ENCODE peak calls at places on chromosomes 2 and 18, in eight cellular contexts. B, M, F, G, Q, J, T and O are unnamed samples.

GRCh38 chr2:70574618-70575017 is 21.0 kb upstream of the TGFA start:
- DNase-seq in B (no peak), M (no peak), F (no peak), G (no peak), Q (peak), J (no peak), T (no peak), O (no peak)

GRCh38 chr2:74001781-74002514 is 17.2 kb downstream of the TET3 start:
- DNase-seq in B (no peak), M (no peak), F (no peak), G (no peak), Q (no peak), J (no peak), T (no peak), O (no peak)

GRCh38 chr2:66364495-66364992 is 70.4 kb upstream of the MEIS1 start:
- DNase-seq in B (peak), M (peak), F (peak), G (peak), Q (no peak), J (no peak), T (no peak), O (peak)

GRCh38 chr18:27136208-27136535 is 48.9 kb downstream of the CHST9 start:
- DNase-seq in B (no peak), M (no peak), F (no peak), G (no peak), Q (no peak), J (peak), T (no peak), O (peak)

GRCh38 chr2:120237491-120237902 is 14.3 kb upstream of the TMEM185B start:
- DNase-seq in B (peak), M (no peak), F (no peak), G (peak), Q (no peak), J (no peak), T (peak), O (peak)

GRCh38 chr2:20560891-20561702 is 89.8 kb downstream of the HS1BP3 start:
- DNase-seq in B (no peak), M (no peak), F (no peak), G (no peak), Q (no peak), J (no peak), T (no peak), O (no peak)

GRCh38 chr2:222548997-222549396 is 106.9 kb downstream of the FARSB start:
- DNase-seq in B (no peak), M (no peak), F (no peak), G (peak), Q (no peak), J (no peak), T (no peak), O (peak)

GRCh38 chr18:11500153-11501122 is 109.0 kb upstream of the SLC35G4 start:
- DNase-seq in B (peak), M (no peak), F (no peak), G (peak), Q (peak), J (no peak), T (peak), O (peak)

GRCh38 chr2:71804251-71804650 is 343.4 kb downstream of the CYP26B1 start:
- DNase-seq in B (no peak), M (no peak), F (no peak), G (no peak), Q (peak), J (no peak), T (no peak), O (no peak)

GRCh38 chr2:109648041-109648527 is 33.9 kb downstream of the SOWAHC start:
- DNase-seq in B (no peak), M (no peak), F (no peak), G (peak), Q (no peak), J (no peak), T (no peak), O (no peak)

GRCh38 chr18:42310956-42311355 is 355.9 kb downstream of the PIK3C3 start:
- DNase-seq in B (no peak), M (peak), F (peak), G (peak), Q (peak), J (no peak), T (no peak), O (no peak)

GRCh38 chr2:224887159-224887558 is 155.1 kb downstream of the DOCK10 start:
- DNase-seq in B (peak), M (no peak), F (no peak), G (peak), Q (peak), J (no peak), T (no peak), O (peak)

GRCh38 chr2:223945755-223946154 is 620 bp upstream of the WDFY1 start:
- DNase-seq in B (no peak), M (no peak), F (no peak), G (no peak), Q (no peak), J (no peak), T (no peak), O (no peak)

GRCh38 chr2:207503234-207503633 is 26.5 kb upstream of the CREB1 start:
- DNase-seq in B (no peak), M (peak), F (no peak), G (peak), Q (peak), J (peak), T (no peak), O (peak)

GRCh38 chr2:26971911-26972786 is 1.7 kb downstream of the MAPRE3 start:
- DNase-seq in B (no peak), M (no peak), F (no peak), G (no peak), Q (no peak), J (no peak), T (no peak), O (no peak)

GRCh38 chr2:64649626-64650025 is 4.1 kb downstream of the SERTAD2 start:
- DNase-seq in B (no peak), M (no peak), F (no peak), G (no peak), Q (no peak), J (no peak), T (no peak), O (no peak)

GRCh38 chr2:96156011-96156820 is 11.0 kb upstream of the DUSP2 start:
- DNase-seq in B (no peak), M (no peak), F (no peak), G (no peak), Q (no peak), J (no peak), T (no peak), O (no peak)

GRCh38 chr2:167292430-167293171 is 404.3 kb downstream of the XIRP2 start:
- DNase-seq in B (peak), M (peak), F (peak), G (peak), Q (peak), J (peak), T (peak), O (peak)
- H3K4me3 ChIP-seq in B (peak), M (peak), F (peak), G (peak), Q (no peak), J (peak), T (peak), O (peak)

DNA sequence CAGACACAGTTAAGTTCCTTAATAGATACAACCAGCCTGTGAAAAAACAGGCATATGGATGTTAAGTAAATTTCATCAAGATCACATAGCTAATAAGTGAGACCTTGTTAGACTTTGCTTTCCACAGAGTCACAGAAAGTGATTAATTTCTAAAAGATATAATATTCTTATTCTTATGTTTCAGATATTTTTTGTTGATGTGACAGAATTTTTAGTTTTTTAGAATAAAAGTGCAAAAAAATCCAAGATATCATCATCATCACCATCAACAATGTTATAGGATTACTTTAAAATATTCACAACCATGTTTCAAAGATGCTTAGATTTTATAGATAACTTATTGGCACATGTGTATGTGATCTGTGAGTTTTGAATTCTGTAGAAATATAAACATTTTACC is 132.3 kb upstream of the ITGA4 start:
- DNase-seq in B (no peak), M (no peak), F (no peak), G (no peak), Q (no peak), J (no peak), T (no peak), O (no peak)
- TF ChIP-seq CTCF in B (no peak), M (no peak), F (no peak), G (no peak), Q (no peak), J (no peak), T (no peak), O (no peak)

GRCh38 chr18:3254725-3255124 is 7.1 kb downstream of the MYL12A start:
- DNase-seq in B (no peak), M (no peak), F (no peak), G (no peak), Q (no peak), J (no peak), T (no peak), O (no peak)

GRCh38 chr18:3252843-3253242 is 5.2 kb downstream of the MYL12A start:
- DNase-seq in B (no peak), M (no peak), F (no peak), G (no peak), Q (no peak), J (no peak), T (no peak), O (no peak)

GRCh38 chr18:3250237-3251107 is 2.9 kb downstream of the MYL12A start:
- DNase-seq in B (no peak), M (no peak), F (no peak), G (peak), Q (no peak), J (no peak), T (no peak), O (peak)

GRCh38 chr18:3251249-3251962 is 3.8 kb downstream of the MYL12A start:
- DNase-seq in B (no peak), M (no peak), F (no peak), G (no peak), Q (no peak), J (no peak), T (no peak), O (no peak)

GRCh38 chr18:3251963-3252277 is 4.3 kb downstream of the MYL12A start:
- DNase-seq in B (no peak), M (no peak), F (no peak), G (peak), Q (no peak), J (no peak), T (no peak), O (no peak)
- H3K4me3 ChIP-seq in B (no peak), M (peak), F (no peak), G (no peak), Q (no peak), J (no peak), T (no peak), O (no peak)

GRCh38 chr2:128784626-128785306 is 466.1 kb upstream of the HS6ST1 start:
- DNase-seq in B (no peak), M (no peak), F (no peak), G (no peak), Q (no peak), J (no peak), T (no peak), O (no peak)
- TF ChIP-seq CTCF in B (no peak), M (no peak), F (no peak), G (no peak), Q (no peak), J (no peak), T (no peak), O (no peak)

DNA sequence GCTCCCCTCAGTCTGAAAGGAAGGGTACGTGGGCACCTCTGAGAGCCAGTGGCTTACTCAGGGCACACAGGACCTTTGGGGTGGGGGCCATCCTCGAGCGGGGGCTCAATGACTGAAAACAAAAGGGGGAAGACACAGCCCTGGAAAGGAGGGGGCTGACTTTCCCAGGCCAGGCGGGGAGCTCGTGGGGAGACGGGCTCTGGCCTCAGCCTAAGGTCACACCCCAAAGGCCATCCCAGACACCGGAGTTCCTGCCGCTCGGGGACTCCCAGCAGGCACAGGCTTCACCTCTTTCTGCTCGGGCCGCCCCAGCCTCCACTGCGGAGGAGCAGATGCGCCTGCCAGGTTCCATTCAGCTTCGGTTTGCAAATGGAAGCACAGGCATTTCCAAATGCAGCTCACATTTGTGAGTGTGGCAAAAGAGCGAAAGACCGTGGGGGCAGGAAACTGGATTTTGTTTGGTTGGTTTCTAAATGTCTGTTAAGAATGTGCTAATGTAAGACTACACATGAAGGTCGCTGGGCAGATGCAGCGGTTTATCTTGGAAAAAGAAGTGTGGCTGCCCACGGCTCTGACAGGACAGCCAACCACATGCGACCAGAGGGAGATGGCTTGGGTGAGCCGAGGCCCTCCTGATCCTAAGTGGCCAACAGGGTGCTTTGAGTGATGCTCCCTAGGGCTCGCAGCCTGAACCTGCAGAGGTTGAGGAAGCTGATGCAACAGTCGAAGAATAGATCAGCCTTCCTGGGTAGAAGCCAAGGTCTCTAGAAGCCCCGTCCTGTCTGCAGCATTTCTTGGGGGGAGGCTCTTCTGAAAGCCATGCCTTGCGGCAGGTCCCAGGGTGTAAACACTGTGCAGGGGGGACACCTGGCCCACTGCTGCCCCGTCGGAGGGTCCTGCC is 136.6 kb downstream of the HDAC4 start:
- DNase-seq in B (no peak), M (no peak), F (no peak), G (peak), Q (peak), J (no peak), T (no peak), O (peak)
- H3K4me3 ChIP-seq in B (no peak), M (peak), F (no peak), G (no peak), Q (no peak), J (no peak), T (no peak), O (no peak)

GRCh38 chr2:149062531-149062930 is 24.0 kb downstream of the LYPD6B start:
- DNase-seq in B (no peak), M (no peak), F (no peak), G (no peak), Q (no peak), J (no peak), T (no peak), O (no peak)

GRCh38 chr2:149063177-149063576 is 24.7 kb downstream of the LYPD6B start:
- DNase-seq in B (no peak), M (no peak), F (no peak), G (no peak), Q (no peak), J (no peak), T (no peak), O (no peak)

GRCh38 chr2:149058936-149059335 is 20.4 kb downstream of the LYPD6B start:
- DNase-seq in B (no peak), M (no peak), F (no peak), G (no peak), Q (no peak), J (no peak), T (no peak), O (no peak)

GRCh38 chr2:149059822-149060221 is 21.3 kb downstream of the LYPD6B start:
- DNase-seq in B (no peak), M (no peak), F (no peak), G (no peak), Q (no peak), J (no peak), T (no peak), O (no peak)

GRCh38 chr2:149061119-149061518 is 22.6 kb downstream of the LYPD6B start:
- DNase-seq in B (no peak), M (no peak), F (no peak), G (no peak), Q (no peak), J (no peak), T (no peak), O (no peak)
- TF ChIP-seq CTCF in B (no peak), M (no peak), F (no peak), G (no peak), Q (no peak), J (no peak), T (no peak), O (no peak)

GRCh38 chr2:236162804-236163482 is 5.2 kb downstream of the GBX2 start:
- DNase-seq in B (no peak), M (no peak), F (no peak), G (no peak), Q (no peak), J (no peak), T (no peak), O (no peak)
- H3K4me3 ChIP-seq in B (no peak), M (peak), F (no peak), G (no peak), Q (no peak), J (no peak), T (peak), O (peak)